ENCODE peak calls at places on chromosomes 4 and X, in nine cellular contexts. One of them, this sample, is unnamed.

GRCh38 chr4:7335363-7336066 is 99.2 kb downstream of the PSAPL1 start:
- DNase-seq in mammary epithelial cell: peak; percentile 18
- DNase-seq in HCT116: peak; percentile 42
- DNase-seq in PC-3: peak; percentile 58
- DNase-seq in PC-9: peak; percentile 79
- DNase-seq in hepatocyte: peak; percentile 54
- DNase-seq in neural progenitor cell: peak; percentile 85
- DNase-seq in Karpas-422: peak; percentile 93
- DNase-seq in GM23338: peak; percentile 87
- DNase-seq in this sample: peak; percentile 69

GRCh38 chr4:17723648-17724047 is 57.8 kb downstream of the FAM184B start:
- DNase-seq in PC-9: no peak
- DNase-seq in mammary epithelial cell: no peak
- DNase-seq in PC-3: no peak
- DNase-seq in hepatocyte: no peak
- DNase-seq in HCT116: no peak
- DNase-seq in GM23338: no peak
- DNase-seq in Karpas-422: no peak
- DNase-seq in neural progenitor cell: no peak
- DNase-seq in this sample: no peak

GRCh38 chrX:43269201-43269600 is 386.9 kb upstream of the MAOA start:
- DNase-seq in neural progenitor cell: no peak
- DNase-seq in hepatocyte: no peak
- DNase-seq in mammary epithelial cell: peak; percentile 15
- DNase-seq in PC-3: peak; percentile 8
- DNase-seq in Karpas-422: no peak
- DNase-seq in PC-9: no peak
- DNase-seq in HCT116: no peak
- DNase-seq in GM23338: no peak
- DNase-seq in this sample: no peak

GRCh38 chr4:83993774-83994173 is 457.9 kb downstream of the GPAT3 start:
- DNase-seq in mammary epithelial cell: no peak
- DNase-seq in hepatocyte: no peak
- DNase-seq in HCT116: no peak
- DNase-seq in PC-9: no peak
- DNase-seq in neural progenitor cell: peak; percentile 69
- DNase-seq in PC-3: no peak
- DNase-seq in Karpas-422: peak; percentile 73
- DNase-seq in GM23338: peak; percentile 71
- DNase-seq in this sample: peak; percentile 2

GRCh38 chr4:52904421-52904820 is 42.3 kb downstream of the RASL11B start:
- DNase-seq in Karpas-422: no peak
- DNase-seq in mammary epithelial cell: no peak
- DNase-seq in hepatocyte: no peak
- DNase-seq in neural progenitor cell: no peak
- DNase-seq in PC-3: no peak
- DNase-seq in HCT116: no peak
- DNase-seq in PC-9: no peak
- DNase-seq in GM23338: no peak
- DNase-seq in this sample: no peak

GRCh38 chrX:40646489-40647306 is 663 bp downstream of the CXorf38 start:
- DNase-seq in Karpas-422: peak; percentile 63
- DNase-seq in mammary epithelial cell: peak; percentile 20
- DNase-seq in PC-9: peak; percentile 19
- DNase-seq in GM23338: peak; percentile 11
- DNase-seq in PC-3: peak; percentile 33
- DNase-seq in hepatocyte: peak; percentile 30
- DNase-seq in HCT116: no peak
- DNase-seq in neural progenitor cell: peak; percentile 33
- DNase-seq in this sample: peak; percentile 18

GRCh38 chrX:131588995-131589394 is 45.1 kb downstream of the OR13H1 start:
- DNase-seq in hepatocyte: peak; percentile 28
- DNase-seq in HCT116: no peak
- DNase-seq in neural progenitor cell: no peak
- DNase-seq in GM23338: no peak
- DNase-seq in Karpas-422: no peak
- DNase-seq in PC-3: no peak
- DNase-seq in PC-9: no peak
- DNase-seq in mammary epithelial cell: no peak
- DNase-seq in this sample: no peak

GRCh38 chrX:21487832-21488231 is 113.6 kb downstream of the CNKSR2 start:
- DNase-seq in HCT116: no peak
- DNase-seq in neural progenitor cell: peak; percentile 14
- DNase-seq in PC-3: peak; percentile 78
- DNase-seq in hepatocyte: peak; percentile 24
- DNase-seq in Karpas-422: no peak
- DNase-seq in GM23338: peak; percentile 9
- DNase-seq in mammary epithelial cell: peak; percentile 64
- DNase-seq in PC-9: peak; percentile 34
- DNase-seq in this sample: peak; percentile 22

GRCh38 chr4:169492436-169493163 is 119.8 kb downstream of the NEK1 start:
- DNase-seq in Karpas-422: peak; percentile 67
- DNase-seq in PC-3: peak; percentile 62
- DNase-seq in GM23338: peak; percentile 72
- DNase-seq in mammary epithelial cell: peak; percentile 21
- DNase-seq in PC-9: peak; percentile 29
- DNase-seq in HCT116: peak; percentile 35
- DNase-seq in hepatocyte: peak; percentile 28
- DNase-seq in neural progenitor cell: peak; percentile 44
- DNase-seq in this sample: peak; percentile 32

GRCh38 chr4:82043081-82043808 is 330.5 kb downstream of the HNRNPD start:
- DNase-seq in GM23338: peak; percentile 48
- DNase-seq in PC-9: no peak
- DNase-seq in mammary epithelial cell: peak; percentile 66
- DNase-seq in neural progenitor cell: peak; percentile 23
- DNase-seq in PC-3: no peak
- DNase-seq in HCT116: no peak
- DNase-seq in hepatocyte: peak; percentile 79
- DNase-seq in Karpas-422: no peak
- DNase-seq in this sample: no peak

GRCh38 chrX:137194164-137194563 is 160.4 kb upstream of the GPR101 start:
- DNase-seq in hepatocyte: peak; percentile 24
- DNase-seq in GM23338: peak; percentile 68
- DNase-seq in neural progenitor cell: peak; percentile 56
- DNase-seq in HCT116: peak; percentile 16
- DNase-seq in Karpas-422: peak; percentile 76
- DNase-seq in PC-3: peak; percentile 72
- DNase-seq in PC-9: peak; percentile 17
- DNase-seq in mammary epithelial cell: peak; percentile 7
- DNase-seq in this sample: peak; percentile 5

GRCh38 chr4:56465599-56466295 is 1.7 kb upstream of the SRP72 start:
- DNase-seq in PC-9: peak; percentile 2
- DNase-seq in GM23338: peak; percentile 11
- DNase-seq in Karpas-422: peak; percentile 51
- DNase-seq in mammary epithelial cell: peak; percentile 56
- DNase-seq in hepatocyte: no peak
- DNase-seq in PC-3: peak; percentile 33
- DNase-seq in HCT116: no peak
- DNase-seq in neural progenitor cell: peak; percentile 10
- DNase-seq in this sample: no peak

GRCh38 chrX:133254666-133255065 is 36.5 kb upstream of the TFDP3 start:
- DNase-seq in GM23338: no peak
- DNase-seq in mammary epithelial cell: peak; percentile 34
- DNase-seq in PC-9: no peak
- DNase-seq in PC-3: peak; percentile 81
- DNase-seq in neural progenitor cell: no peak
- DNase-seq in hepatocyte: no peak
- DNase-seq in HCT116: no peak
- DNase-seq in Karpas-422: no peak
- DNase-seq in this sample: no peak

GRCh38 chrX:24659646-24660045 is 12.5 kb upstream of the PCYT1B start:
- DNase-seq in Karpas-422: no peak
- DNase-seq in HCT116: no peak
- DNase-seq in PC-3: no peak
- DNase-seq in GM23338: no peak
- DNase-seq in neural progenitor cell: no peak
- DNase-seq in mammary epithelial cell: no peak
- DNase-seq in hepatocyte: no peak
- DNase-seq in PC-9: no peak
- DNase-seq in this sample: no peak

GRCh38 chr4:108592674-108592986 is 27.7 kb upstream of the RPL34 start:
- DNase-seq in neural progenitor cell: no peak
- DNase-seq in GM23338: peak; percentile 40
- DNase-seq in PC-9: no peak
- DNase-seq in hepatocyte: no peak
- DNase-seq in mammary epithelial cell: no peak
- DNase-seq in HCT116: no peak
- DNase-seq in PC-3: no peak
- DNase-seq in Karpas-422: no peak
- DNase-seq in this sample: no peak

DNA sequence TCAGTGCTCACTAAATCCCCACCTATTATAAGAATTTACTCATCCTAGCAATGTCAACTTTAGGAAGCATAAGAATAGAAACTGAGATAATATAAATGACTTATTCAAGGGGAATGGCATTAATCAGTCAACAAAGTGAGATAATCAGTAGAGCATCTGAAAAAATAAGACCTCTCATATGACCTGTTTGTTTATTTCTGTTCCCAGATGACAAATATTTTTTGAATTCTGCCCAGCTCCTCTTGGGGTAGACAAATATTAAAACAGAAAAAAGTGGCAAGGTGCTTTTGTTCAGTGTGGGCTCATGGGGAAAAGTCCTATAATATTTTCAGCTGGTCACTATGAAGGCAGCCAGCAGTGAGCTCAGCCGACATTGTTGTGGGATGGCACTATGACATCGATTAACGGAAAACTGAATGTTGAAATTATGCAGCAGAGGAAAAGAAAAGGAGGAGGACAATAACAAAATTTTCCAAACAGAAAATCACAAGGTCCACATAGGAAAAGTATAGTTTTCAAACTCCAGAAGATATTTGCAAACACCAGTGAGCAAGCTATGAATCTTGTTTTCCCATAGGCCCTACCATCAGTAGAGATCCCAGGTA is 109.6 kb downstream of the ANXA3 start:
- DNase-seq in hepatocyte: no peak
- DNase-seq in PC-3: no peak
- DNase-seq in GM23338: no peak
- DNase-seq in PC-9: no peak
- DNase-seq in Karpas-422: no peak
- DNase-seq in mammary epithelial cell: no peak
- DNase-seq in neural progenitor cell: no peak
- DNase-seq in HCT116: no peak
- DNase-seq in this sample: no peak
- H3K4me2 ChIP-seq in hepatocyte: peak overlapping the region; percentile 64
- H3K4me2 ChIP-seq in PC-3: no peak overlapping the region
- H3K4me2 ChIP-seq in GM23338: no peak overlapping the region
- H3K4me2 ChIP-seq in PC-9: peak overlapping the region; percentile 69
- H3K4me2 ChIP-seq in Karpas-422: no peak overlapping the region
- H3K4me2 ChIP-seq in mammary epithelial cell: no peak overlapping the region
- H3K4me2 ChIP-seq in neural progenitor cell: no peak overlapping the region
- H3K4me2 ChIP-seq in HCT116: no peak overlapping the region
- H3K4me2 ChIP-seq in this sample: peak overlapping the region; percentile 67

GRCh38 chr4:47486306-47486705 is 1.2 kb downstream of the ATP10D start:
- DNase-seq in HCT116: no peak
- DNase-seq in hepatocyte: no peak
- DNase-seq in mammary epithelial cell: no peak
- DNase-seq in neural progenitor cell: no peak
- DNase-seq in Karpas-422: no peak
- DNase-seq in PC-3: no peak
- DNase-seq in GM23338: no peak
- DNase-seq in PC-9: no peak
- DNase-seq in this sample: no peak
- H3K4me2 ChIP-seq in HCT116: peak overlapping the region; percentile 85
- H3K4me2 ChIP-seq in hepatocyte: peak overlapping the region; percentile 77
- H3K4me2 ChIP-seq in mammary epithelial cell: peak overlapping the region; percentile 96
- H3K4me2 ChIP-seq in neural progenitor cell: peak overlapping the region; percentile 73
- H3K4me2 ChIP-seq in Karpas-422: peak overlapping the region; percentile 98
- H3K4me2 ChIP-seq in PC-3: peak overlapping the region; percentile 95
- H3K4me2 ChIP-seq in GM23338: peak overlapping the region; percentile 82
- H3K4me2 ChIP-seq in PC-9: peak overlapping the region; percentile 77
- H3K4me2 ChIP-seq in this sample: peak overlapping the region; percentile 76

GRCh38 chr4:115228851-115229250 is 115.4 kb upstream of the NDST4 start:
- DNase-seq in hepatocyte: no peak
- DNase-seq in HCT116: no peak
- DNase-seq in Karpas-422: no peak
- DNase-seq in mammary epithelial cell: no peak
- DNase-seq in PC-3: no peak
- DNase-seq in GM23338: peak; percentile 27
- DNase-seq in PC-9: no peak
- DNase-seq in neural progenitor cell: peak; percentile 63
- DNase-seq in this sample: no peak
- H3K4me2 ChIP-seq in hepatocyte: no peak overlapping the region
- H3K4me2 ChIP-seq in HCT116: no peak overlapping the region
- H3K4me2 ChIP-seq in Karpas-422: no peak overlapping the region
- H3K4me2 ChIP-seq in mammary epithelial cell: no peak overlapping the region
- H3K4me2 ChIP-seq in PC-3: no peak overlapping the region
- H3K4me2 ChIP-seq in GM23338: peak overlapping the region; percentile 11
- H3K4me2 ChIP-seq in PC-9: no peak overlapping the region
- H3K4me2 ChIP-seq in neural progenitor cell: peak overlapping the region; percentile 58
- H3K4me2 ChIP-seq in this sample: no peak overlapping the region

GRCh38 chr4:145734576-145735329 is 54.8 kb downstream of the C4orf51 start:
- DNase-seq in PC-9: peak; percentile 87
- DNase-seq in mammary epithelial cell: peak; percentile 99
- DNase-seq in HCT116: no peak
- DNase-seq in Karpas-422: no peak
- DNase-seq in PC-3: peak; percentile 98
- DNase-seq in neural progenitor cell: no peak
- DNase-seq in hepatocyte: peak; percentile 82
- DNase-seq in GM23338: no peak
- DNase-seq in this sample: peak; percentile 45

GRCh38 chr4:145735777-145736176 is 55.8 kb downstream of the C4orf51 start:
- DNase-seq in Karpas-422: no peak
- DNase-seq in GM23338: no peak
- DNase-seq in HCT116: no peak
- DNase-seq in PC-3: peak; percentile 42
- DNase-seq in mammary epithelial cell: no peak
- DNase-seq in neural progenitor cell: no peak
- DNase-seq in hepatocyte: no peak
- DNase-seq in PC-9: no peak
- DNase-seq in this sample: no peak

GRCh38 chr4:145735330-145735638 is 55.3 kb downstream of the C4orf51 start:
- DNase-seq in neural progenitor cell: no peak
- DNase-seq in hepatocyte: peak; percentile 75
- DNase-seq in mammary epithelial cell: peak; percentile 95
- DNase-seq in Karpas-422: no peak
- DNase-seq in PC-3: peak; percentile 94
- DNase-seq in GM23338: peak; percentile 26
- DNase-seq in HCT116: no peak
- DNase-seq in PC-9: peak; percentile 76
- DNase-seq in this sample: peak; percentile 72

GRCh38 chr4:145734051-145734450 is 54.1 kb downstream of the C4orf51 start:
- DNase-seq in GM23338: no peak
- DNase-seq in neural progenitor cell: no peak
- DNase-seq in Karpas-422: no peak
- DNase-seq in PC-9: no peak
- DNase-seq in HCT116: no peak
- DNase-seq in hepatocyte: no peak
- DNase-seq in PC-3: peak; percentile 44
- DNase-seq in mammary epithelial cell: no peak
- DNase-seq in this sample: no peak

GRCh38 chr4:145736241-145736831 is 56.4 kb downstream of the C4orf51 start:
- DNase-seq in PC-9: peak; percentile 22
- DNase-seq in Karpas-422: no peak
- DNase-seq in mammary epithelial cell: no peak
- DNase-seq in hepatocyte: no peak
- DNase-seq in PC-3: peak; percentile 47
- DNase-seq in GM23338: no peak
- DNase-seq in neural progenitor cell: no peak
- DNase-seq in HCT116: no peak
- DNase-seq in this sample: no peak
- H3K4me2 ChIP-seq in PC-9: peak overlapping the region; percentile 90
- H3K4me2 ChIP-seq in Karpas-422: no peak overlapping the region
- H3K4me2 ChIP-seq in mammary epithelial cell: no peak overlapping the region
- H3K4me2 ChIP-seq in hepatocyte: no peak overlapping the region
- H3K4me2 ChIP-seq in PC-3: peak overlapping the region; percentile 80
- H3K4me2 ChIP-seq in GM23338: no peak overlapping the region
- H3K4me2 ChIP-seq in neural progenitor cell: no peak overlapping the region
- H3K4me2 ChIP-seq in HCT116: peak overlapping the region; percentile 85
- H3K4me2 ChIP-seq in this sample: peak overlapping the region; percentile 75

This sample was measured in A549.